ENCODE peak calls at places on chromosome 7, in six cellular contexts. One of them, this sample, is unnamed.

GRCh38 chr7:77823787-77824186 is 25.2 kb downstream of the PHTF2 start:
- DNase-seq in A549: no peak
- DNase-seq in H9: no peak
- DNase-seq in lower lobe of right lung: no peak
- DNase-seq in dorsolateral prefrontal cortex: no peak
- DNase-seq in coronary artery: no peak
- DNase-seq in this sample: no peak

GRCh38 chr7:112546723-112547513 is 66.1 kb downstream of the LSMEM1 start:
- DNase-seq in dorsolateral prefrontal cortex: no peak
- DNase-seq in lower lobe of right lung: no peak
- DNase-seq in A549: no peak
- DNase-seq in coronary artery: no peak
- DNase-seq in H9: peak
- DNase-seq in this sample: no peak

GRCh38 chr7:76340617-76341131 is 18.1 kb downstream of the YWHAG start:
- DNase-seq in H9: no peak
- DNase-seq in A549: no peak
- DNase-seq in coronary artery: no peak
- DNase-seq in dorsolateral prefrontal cortex: no peak
- DNase-seq in lower lobe of right lung: no peak
- DNase-seq in this sample: no peak

GRCh38 chr7:5450549-5451327 is 27.1 kb upstream of the TNRC18 start:
- DNase-seq in dorsolateral prefrontal cortex: peak
- DNase-seq in A549: peak
- DNase-seq in lower lobe of right lung: peak
- DNase-seq in coronary artery: no peak
- DNase-seq in H9: peak
- DNase-seq in this sample: no peak

GRCh38 chr7:146655928-146656797 is 539.6 kb downstream of the CNTNAP2 start:
- DNase-seq in dorsolateral prefrontal cortex: no peak
- DNase-seq in A549: no peak
- DNase-seq in lower lobe of right lung: no peak
- DNase-seq in H9: no peak
- DNase-seq in coronary artery: no peak
- DNase-seq in this sample: no peak

GRCh38 chr7:45246339-45246738 is 88.7 kb downstream of the RAMP3 start:
- DNase-seq in A549: no peak
- DNase-seq in lower lobe of right lung: no peak
- DNase-seq in dorsolateral prefrontal cortex: no peak
- DNase-seq in H9: no peak
- DNase-seq in coronary artery: no peak
- DNase-seq in this sample: no peak

GRCh38 chr7:131212114-131212513 is 115.6 kb upstream of the MKLN1 start:
- DNase-seq in H9: peak
- DNase-seq in coronary artery: no peak
- DNase-seq in lower lobe of right lung: no peak
- DNase-seq in A549: no peak
- DNase-seq in dorsolateral prefrontal cortex: no peak
- DNase-seq in this sample: no peak

GRCh38 chr7:44163591-44163990 is 22.5 kb upstream of the MYL7 start:
- DNase-seq in lower lobe of right lung: no peak
- DNase-seq in dorsolateral prefrontal cortex: no peak
- DNase-seq in coronary artery: peak
- DNase-seq in H9: peak
- DNase-seq in A549: no peak
- DNase-seq in this sample: no peak

GRCh38 chr7:20665096-20665495 is 49.6 kb downstream of the ABCB5 start:
- DNase-seq in dorsolateral prefrontal cortex: no peak
- DNase-seq in coronary artery: no peak
- DNase-seq in A549: no peak
- DNase-seq in lower lobe of right lung: no peak
- DNase-seq in H9: no peak
- DNase-seq in this sample: no peak

GRCh38 chr7:38585551-38585950 is 45.6 kb downstream of the AMPH start:
- DNase-seq in H9: no peak
- DNase-seq in dorsolateral prefrontal cortex: no peak
- DNase-seq in coronary artery: no peak
- DNase-seq in A549: no peak
- DNase-seq in lower lobe of right lung: no peak
- DNase-seq in this sample: no peak

GRCh38 chr7:106779877-106780276 is 85.2 kb upstream of the PIK3CG start:
- DNase-seq in A549: peak
- DNase-seq in dorsolateral prefrontal cortex: no peak
- DNase-seq in coronary artery: no peak
- DNase-seq in lower lobe of right lung: no peak
- DNase-seq in H9: peak
- DNase-seq in this sample: no peak

GRCh38 chr7:149719050-149719899 is 54.1 kb downstream of the ZNF467 start:
- DNase-seq in A549: no peak
- DNase-seq in coronary artery: no peak
- DNase-seq in H9: peak
- DNase-seq in dorsolateral prefrontal cortex: no peak
- DNase-seq in lower lobe of right lung: no peak
- DNase-seq in this sample: peak

GRCh38 chr7:20744913-20745587 is 41.6 kb downstream of the SP8 start:
- DNase-seq in lower lobe of right lung: no peak
- DNase-seq in coronary artery: no peak
- DNase-seq in A549: no peak
- DNase-seq in dorsolateral prefrontal cortex: no peak
- DNase-seq in H9: no peak
- DNase-seq in this sample: no peak

GRCh38 chr7:151310578-151310977 is 31.0 kb upstream of the NUB1 start:
- DNase-seq in coronary artery: peak
- DNase-seq in A549: peak
- DNase-seq in lower lobe of right lung: no peak
- DNase-seq in H9: no peak
- DNase-seq in dorsolateral prefrontal cortex: no peak
- DNase-seq in this sample: no peak

GRCh38 chr7:108324053-108325038 is 131.9 kb downstream of the NRCAM start:
- DNase-seq in A549: no peak
- DNase-seq in dorsolateral prefrontal cortex: no peak
- DNase-seq in coronary artery: no peak
- DNase-seq in lower lobe of right lung: no peak
- DNase-seq in H9: no peak
- DNase-seq in this sample: no peak

GRCh38 chr7:41420421-41420820 is 282.5 kb downstream of the INHBA start:
- DNase-seq in H9: no peak
- DNase-seq in A549: no peak
- DNase-seq in coronary artery: no peak
- DNase-seq in dorsolateral prefrontal cortex: no peak
- DNase-seq in lower lobe of right lung: no peak
- DNase-seq in this sample: no peak

GRCh38 chr7:122694697-122695096 is 4.2 kb downstream of the RNF133 start:
- DNase-seq in lower lobe of right lung: no peak
- DNase-seq in H9: no peak
- DNase-seq in coronary artery: no peak
- DNase-seq in dorsolateral prefrontal cortex: no peak
- DNase-seq in A549: no peak
- DNase-seq in this sample: no peak

GRCh38 chr7:155453296-155454182 is 4.4 kb upstream of the EN2 start:
- DNase-seq in lower lobe of right lung: no peak
- DNase-seq in H9: no peak
- DNase-seq in A549: no peak
- DNase-seq in dorsolateral prefrontal cortex: peak
- DNase-seq in coronary artery: no peak
- DNase-seq in this sample: no peak
- TF ChIP-seq CTCF in lower lobe of right lung: no peak
- TF ChIP-seq CTCF in H9: no peak
- TF ChIP-seq CTCF in A549: no peak
- TF ChIP-seq CTCF in dorsolateral prefrontal cortex: no peak
- TF ChIP-seq CTCF in coronary artery: no peak
- TF ChIP-seq CTCF in this sample: no peak

GRCh38 chr7:83472376-83472775 is 176.6 kb downstream of the SEMA3E start:
- DNase-seq in H9: no peak
- DNase-seq in coronary artery: no peak
- DNase-seq in dorsolateral prefrontal cortex: no peak
- DNase-seq in A549: no peak
- DNase-seq in lower lobe of right lung: no peak
- DNase-seq in this sample: no peak

GRCh38 chr7:83476501-83476900 is 172.4 kb downstream of the SEMA3E start:
- DNase-seq in A549: no peak
- DNase-seq in dorsolateral prefrontal cortex: no peak
- DNase-seq in coronary artery: no peak
- DNase-seq in H9: no peak
- DNase-seq in lower lobe of right lung: no peak
- DNase-seq in this sample: no peak

GRCh38 chr7:83469491-83469890 is 179.4 kb downstream of the SEMA3E start:
- DNase-seq in H9: no peak
- DNase-seq in coronary artery: no peak
- DNase-seq in A549: no peak
- DNase-seq in lower lobe of right lung: no peak
- DNase-seq in dorsolateral prefrontal cortex: no peak
- DNase-seq in this sample: no peak

GRCh38 chr7:83478601-83479000 is 170.3 kb downstream of the SEMA3E start:
- DNase-seq in H9: no peak
- DNase-seq in coronary artery: no peak
- DNase-seq in lower lobe of right lung: no peak
- DNase-seq in dorsolateral prefrontal cortex: no peak
- DNase-seq in A549: no peak
- DNase-seq in this sample: no peak

GRCh38 chr7:83475403-83475802 is 173.5 kb downstream of the SEMA3E start:
- DNase-seq in coronary artery: no peak
- DNase-seq in dorsolateral prefrontal cortex: no peak
- DNase-seq in A549: no peak
- DNase-seq in lower lobe of right lung: no peak
- DNase-seq in H9: peak
- DNase-seq in this sample: no peak
- TF ChIP-seq CTCF in coronary artery: no peak
- TF ChIP-seq CTCF in dorsolateral prefrontal cortex: no peak
- TF ChIP-seq CTCF in A549: no peak
- TF ChIP-seq CTCF in lower lobe of right lung: no peak
- TF ChIP-seq CTCF in H9: peak
- TF ChIP-seq CTCF in this sample: no peak

GRCh38 chr7:31729195-31729804 is 42.3 kb downstream of the PPP1R17 start:
- DNase-seq in coronary artery: no peak
- DNase-seq in dorsolateral prefrontal cortex: no peak
- DNase-seq in lower lobe of right lung: no peak
- DNase-seq in H9: no peak
- DNase-seq in A549: no peak
- DNase-seq in this sample: no peak
- TF ChIP-seq CTCF in coronary artery: no peak
- TF ChIP-seq CTCF in dorsolateral prefrontal cortex: no peak
- TF ChIP-seq CTCF in lower lobe of right lung: no peak
- TF ChIP-seq CTCF in H9: peak
- TF ChIP-seq CTCF in A549: no peak
- TF ChIP-seq CTCF in this sample: no peak

GRCh38 chr7:121450631-121451030 is 54.5 kb upstream of the FAM3C start:
- DNase-seq in lower lobe of right lung: no peak
- DNase-seq in coronary artery: no peak
- DNase-seq in dorsolateral prefrontal cortex: no peak
- DNase-seq in H9: no peak
- DNase-seq in A549: no peak
- DNase-seq in this sample: no peak

GRCh38 chr7:121449735-121450134 is 53.6 kb upstream of the FAM3C start:
- DNase-seq in H9: no peak
- DNase-seq in A549: no peak
- DNase-seq in lower lobe of right lung: no peak
- DNase-seq in coronary artery: no peak
- DNase-seq in dorsolateral prefrontal cortex: no peak
- DNase-seq in this sample: no peak

GRCh38 chr7:121447939-121448338 is 51.8 kb upstream of the FAM3C start:
- DNase-seq in H9: no peak
- DNase-seq in A549: no peak
- DNase-seq in dorsolateral prefrontal cortex: no peak
- DNase-seq in lower lobe of right lung: no peak
- DNase-seq in coronary artery: no peak
- DNase-seq in this sample: no peak

GRCh38 chr7:121448429-121448828 is 52.3 kb upstream of the FAM3C start:
- DNase-seq in lower lobe of right lung: no peak
- DNase-seq in A549: no peak
- DNase-seq in H9: no peak
- DNase-seq in coronary artery: no peak
- DNase-seq in dorsolateral prefrontal cortex: no peak
- DNase-seq in this sample: no peak

DNA sequence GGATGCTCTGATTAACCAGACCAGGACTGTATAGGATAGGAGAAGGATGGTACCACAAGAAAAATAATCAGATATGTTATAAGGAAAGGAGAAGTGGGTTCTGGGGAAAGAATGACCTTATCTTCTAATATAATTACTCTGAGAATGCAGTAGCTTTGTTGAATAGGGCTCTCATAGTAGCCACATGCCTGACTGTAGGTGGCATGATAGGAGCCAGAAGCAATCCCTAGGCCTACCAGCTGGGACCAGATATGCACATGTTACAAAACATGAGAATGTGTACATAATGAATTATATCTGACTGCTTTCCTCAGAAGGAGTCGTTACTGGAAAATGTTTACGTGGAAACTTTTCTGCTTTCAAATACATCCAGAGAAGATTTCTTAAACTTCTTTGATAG is 53.2 kb upstream of the FAM3C start:
- DNase-seq in H9: no peak
- DNase-seq in dorsolateral prefrontal cortex: no peak
- DNase-seq in A549: no peak
- DNase-seq in lower lobe of right lung: no peak
- DNase-seq in coronary artery: no peak
- DNase-seq in this sample: no peak
- TF ChIP-seq CTCF in H9: no peak
- TF ChIP-seq CTCF in dorsolateral prefrontal cortex: no peak
- TF ChIP-seq CTCF in A549: no peak
- TF ChIP-seq CTCF in lower lobe of right lung: no peak
- TF ChIP-seq CTCF in coronary artery: no peak
- TF ChIP-seq CTCF in this sample: no peak

DNA sequence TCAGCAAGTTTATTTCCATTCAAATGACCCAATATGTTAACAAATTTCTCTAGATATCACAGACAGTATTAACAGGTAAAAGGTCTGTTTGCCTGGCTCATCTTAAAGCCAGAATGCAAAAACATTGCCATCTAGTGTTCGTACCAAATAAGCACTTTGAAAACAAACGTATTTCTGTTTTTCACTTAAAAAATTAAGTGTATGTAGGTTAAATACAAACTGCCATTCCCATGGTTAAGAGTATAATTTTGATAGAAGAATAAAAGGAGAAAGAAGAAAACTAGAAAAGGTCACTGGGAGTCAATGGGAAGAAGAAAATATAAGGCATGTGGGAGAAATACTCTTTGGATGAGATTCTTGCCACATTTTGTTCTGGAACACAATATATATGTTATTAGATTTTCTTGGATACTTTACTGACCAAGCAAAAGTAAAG is 51.0 kb downstream of the ORC5 start:
- DNase-seq in H9: no peak
- DNase-seq in dorsolateral prefrontal cortex: no peak
- DNase-seq in coronary artery: no peak
- DNase-seq in A549: peak
- DNase-seq in lower lobe of right lung: no peak
- DNase-seq in this sample: no peak
- TF ChIP-seq CTCF in H9: peak
- TF ChIP-seq CTCF in dorsolateral prefrontal cortex: peak
- TF ChIP-seq CTCF in coronary artery: no peak
- TF ChIP-seq CTCF in A549: peak
- TF ChIP-seq CTCF in lower lobe of right lung: peak
- TF ChIP-seq CTCF in this sample: no peak

This sample was measured in omental fat pad.